ENCODE peak calls at places on chromosome 1, in eight cellular contexts. H is activated T-helper 1 cell treated with anti-CD3 and anti-CD28 coated beads, Interleukin-2, amount 50 U/mL, for 16 hours; G is activated naive CD4-positive, alpha-beta T cell treated with anti-CD3 and anti-CD28 coated beads, Interleukin-2, amount 50 U/mL, for 16 hours; I is NCI-H345; Z is A549; Y is AG08395; J is left cardiac atrium; C is OCI-LY7. W is an unnamed sample.

GRCh38 chr1:113742515-113742914 is 16.8 kb downstream of the PHTF1 start:
- DNase-seq in G (no peak), Z (no peak), I (no peak), C (no peak), J (no peak), H (no peak), Y (no peak), W (no peak)

GRCh38 chr1:228228601-228229074 is 20.8 kb downstream of the OBSCN start:
- DNase-seq in Z (peak; percentile 20), H (no peak), C (no peak), I (no peak), J (no peak), G (no peak), Y (no peak), W (no peak)

GRCh38 chr1:11790880-11791715 is 14.7 kb downstream of the MTHFR start:
- DNase-seq in J (peak; percentile 95), I (no peak), G (no peak), H (no peak), C (no peak), Y (peak; percentile 97), Z (peak; percentile 33), W (no peak)

GRCh38 chr1:23611601-23612327 is 52.5 kb upstream of the ID3 start:
- DNase-seq in C (peak; percentile 98), I (peak; percentile 37), Y (no peak), Z (no peak), J (no peak), H (peak; percentile 29), G (no peak), W (peak; percentile 66)

GRCh38 chr1:54973205-54973921 is 7.1 kb upstream of the TMEM61 start:
- DNase-seq in H (no peak), J (peak; percentile 55), I (peak; percentile 28), Y (peak; percentile 80), G (no peak), C (no peak), Z (peak; percentile 44), W (peak; percentile 9)

GRCh38 chr1:229192031-229192430 is 78.9 kb upstream of the RAB4A start:
- DNase-seq in J (no peak), G (no peak), H (no peak), C (no peak), I (no peak), Z (no peak), Y (peak; percentile 45), W (no peak)

GRCh38 chr1:89516055-89516454 is 8.6 kb upstream of the LRRC8B start:
- DNase-seq in H (no peak), Z (peak; percentile 73), Y (peak; percentile 69), J (no peak), G (no peak), C (no peak), I (no peak), W (no peak)

GRCh38 chr1:2216767-2217058 is 11.4 kb upstream of the SKI start:
- DNase-seq in H (no peak), Y (no peak), I (no peak), C (no peak), J (no peak), G (no peak), Z (no peak), W (no peak)

GRCh38 chr1:53771648-53772047 is 32.7 kb upstream of the GLIS1 start:
- DNase-seq in C (no peak), Y (peak; percentile 78), I (no peak), Z (no peak), H (no peak), J (no peak), G (no peak), W (no peak)

GRCh38 chr1:43861337-43861736 is 72.3 kb upstream of the ARTN start:
- DNase-seq in Z (no peak), I (no peak), C (no peak), Y (no peak), G (no peak), J (no peak), H (no peak), W (no peak)

GRCh38 chr1:211752317-211752716 is 76.9 kb upstream of the NEK2 start:
- DNase-seq in H (no peak), G (no peak), J (no peak), C (no peak), I (no peak), Z (no peak), Y (no peak), W (no peak)